ENCODE peak calls at places on chromosomes 1 and 21, in nine cellular contexts. R is GM23338, X is SK-N-MC, T is HepG2, V is GM12892, J is sigmoid colon, L is HL-60, Z is SK-N-SH, B is Panc1. K is an unnamed sample.

GRCh38 chr1:9203623-9204022 is 31.0 kb upstream of the H6PD start:
- DNase-seq in R (no peak), X (no peak), T (no peak), V (no peak), J (no peak), L (no peak), Z (no peak), B (no peak), K (no peak)

GRCh38 chr1:21539933-21540332 is 30.7 kb downstream of the ALPL start:
- DNase-seq in R (peak; percentile 87), X (no peak), T (peak; percentile 31), V (no peak), J (no peak), L (peak; percentile 67), Z (peak; percentile 82), B (no peak), K (no peak)

GRCh38 chr1:226634156-226634588 is 85.6 kb downstream of the STUM start:
- DNase-seq in R (peak; percentile 85), X (no peak), T (peak; percentile 35), V (peak; percentile 79), J (peak; percentile 93), L (peak; percentile 61), Z (peak; percentile 91), B (peak; percentile 35), K (no peak)

GRCh38 chr1:205575294-205575885 is 56.4 kb downstream of the ELK4 start:
- DNase-seq in R (no peak), X (no peak), T (no peak), V (no peak), J (no peak), L (no peak), Z (no peak), B (no peak), K (no peak)

GRCh38 chr1:28915036-28915895 is 897 bp downstream of the EPB41 start:
- DNase-seq in R (peak; percentile 72), X (no peak), T (peak; percentile 45), V (no peak), J (no peak), L (peak; percentile 37), Z (peak; percentile 44), B (no peak), K (no peak)

GRCh38 chr1:160722726-160723125 is 11.1 kb upstream of the CD48 start:
- DNase-seq in R (no peak), X (no peak), T (no peak), V (no peak), J (no peak), L (peak; percentile 54), Z (no peak), B (no peak), K (no peak)

GRCh38 chr1:43442756-43443155 is 11.0 kb downstream of the HYI start:
- DNase-seq in R (no peak), X (no peak), T (no peak), V (no peak), J (peak; percentile 59), L (no peak), Z (no peak), B (no peak), K (no peak)

GRCh38 chr1:238562376-238562775 is 671.7 kb upstream of the ZP4 start:
- DNase-seq in R (no peak), X (no peak), T (no peak), V (no peak), J (no peak), L (no peak), Z (no peak), B (no peak), K (no peak)

GRCh38 chr1:170146861-170147260 is 1.1 kb downstream of the NTMT2 start:
- DNase-seq in R (no peak), X (no peak), T (no peak), V (no peak), J (no peak), L (no peak), Z (no peak), B (no peak), K (no peak)

GRCh38 chr1:145871994-145872411 is 13.1 kb upstream of the PIAS3 start:
- DNase-seq in R (peak; percentile 71), X (no peak), T (no peak), V (no peak), J (peak; percentile 80), L (peak; percentile 75), Z (no peak), B (no peak), K (no peak)

GRCh38 chr1:226110249-226111108 is 48.0 kb downstream of the H3-3A start:
- DNase-seq in R (peak; percentile 59), X (no peak), T (no peak), V (peak; percentile 95), J (peak; percentile 78), L (peak; percentile 45), Z (peak; percentile 92), B (no peak), K (peak; percentile 41)

GRCh38 chr1:187787696-187788095 is 958.9 kb downstream of the PLA2G4A start:
- DNase-seq in R (no peak), X (no peak), T (no peak), V (no peak), J (no peak), L (no peak), Z (no peak), B (no peak), K (no peak)

GRCh38 chr21:36035381-36035791 is 24.9 kb downstream of the SETD4 start:
- DNase-seq in R (peak; percentile 66), X (no peak), T (no peak), V (no peak), J (no peak), L (no peak), Z (peak; percentile 90), B (no peak), K (no peak)

GRCh38 chr1:25610822-25611630 is 5.6 kb upstream of the MAN1C1 start:
- DNase-seq in R (no peak), X (no peak), T (no peak), V (no peak), J (no peak), L (no peak), Z (peak; percentile 54), B (no peak), K (no peak)

GRCh38 chr1:161956097-161956496 is 67.6 kb downstream of the OLFML2B start:
- DNase-seq in R (no peak), X (peak; percentile 85), T (no peak), V (no peak), J (no peak), L (no peak), Z (no peak), B (no peak), K (no peak)

GRCh38 chr1:65904681-65905083 is 112.0 kb downstream of the PDE4B start:
- DNase-seq in R (no peak), X (peak; percentile 30), T (no peak), V (no peak), J (no peak), L (no peak), Z (no peak), B (no peak), K (no peak)

GRCh38 chr1:233240839-233241682 is 54.5 kb downstream of the PCNX2 start:
- DNase-seq in R (peak; percentile 53), X (no peak), T (peak; percentile 8), V (no peak), J (no peak), L (peak; percentile 69), Z (peak; percentile 53), B (peak; percentile 36), K (no peak)

GRCh38 chr21:41236361-41236973 is 68.5 kb downstream of the BACE2 start:
- DNase-seq in R (no peak), X (no peak), T (no peak), V (no peak), J (no peak), L (no peak), Z (no peak), B (no peak), K (no peak)

GRCh38 chr1:116490588-116490987 is 80.2 kb downstream of the CD58 start:
- DNase-seq in R (no peak), X (no peak), T (no peak), V (no peak), J (no peak), L (no peak), Z (no peak), B (no peak), K (no peak)

GRCh38 chr1:99728494-99729235 is 37.8 kb downstream of the FRRS1 start:
- DNase-seq in R (peak; percentile 83), X (no peak), T (peak; percentile 56), V (no peak), J (no peak), L (no peak), Z (peak; percentile 22), B (no peak), K (no peak)

GRCh38 chr1:91699339-91699970 is 186.5 kb downstream of the TGFBR3 start:
- DNase-seq in R (no peak), X (no peak), T (no peak), V (no peak), J (no peak), L (no peak), Z (no peak), B (no peak), K (no peak)
- TF ChIP-seq POLR2AphosphoS5 in R (no peak), X (no peak), T (no peak), V (no peak), J (peak; percentile 49), L (no peak), Z (no peak), B (no peak), K (no peak)

GRCh38 chr1:155131285-155131684 is 3.6 kb downstream of the EFNA1 start:
- DNase-seq in R (no peak), X (no peak), T (no peak), V (no peak), J (peak; percentile 70), L (no peak), Z (no peak), B (no peak), K (no peak)
- TF ChIP-seq POLR2AphosphoS5 in R (no peak), X (no peak), T (peak; percentile 39), V (no peak), J (peak; percentile 27), L (no peak), Z (no peak), B (no peak), K (no peak)

DNA sequence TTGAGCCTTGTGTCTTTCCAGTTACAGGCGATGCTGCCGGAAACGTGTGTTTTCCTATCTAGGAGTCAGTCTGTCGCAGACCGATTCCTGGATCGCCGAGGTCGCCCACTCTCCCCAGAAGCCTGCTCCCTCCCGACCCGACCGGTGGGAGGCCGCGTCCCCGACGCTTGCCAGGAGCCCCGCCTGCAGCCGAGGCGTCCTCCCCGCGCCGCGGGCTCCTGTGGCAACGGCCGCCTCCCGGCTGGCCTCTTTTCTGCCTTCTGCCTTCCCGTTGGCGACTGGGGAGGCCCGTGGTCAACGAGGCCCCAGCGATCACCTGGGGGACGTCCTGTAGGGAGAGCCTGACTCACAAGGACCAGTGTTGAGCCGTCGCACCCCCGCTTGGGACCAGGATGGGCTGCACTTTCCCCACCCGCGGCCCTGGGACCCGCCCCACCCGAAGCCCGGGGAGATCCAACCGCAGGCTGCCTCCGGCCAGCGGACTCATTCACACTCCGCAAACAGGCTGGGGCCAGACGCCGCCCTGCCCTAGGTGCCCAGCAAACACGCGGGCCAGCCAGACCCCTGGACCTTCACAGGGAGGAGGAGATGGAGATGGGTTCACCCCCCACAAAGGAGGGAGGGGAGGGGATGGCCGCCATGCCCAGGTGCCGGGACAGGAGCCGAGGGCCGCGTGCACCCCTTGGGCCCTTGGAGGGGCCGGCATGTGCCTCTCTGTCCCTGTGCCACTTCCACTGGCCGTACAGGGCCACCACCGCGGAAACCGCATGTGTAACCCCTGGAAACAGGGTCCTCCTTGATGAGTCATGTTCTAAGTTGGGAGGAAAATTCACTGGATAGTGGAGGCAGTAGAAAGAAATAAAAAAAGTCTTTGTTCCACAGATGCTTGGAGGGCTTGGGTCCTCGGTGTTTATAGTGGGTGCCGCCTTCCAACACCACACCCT is 7.2 kb upstream of the COL6A1 start:
- DNase-seq in R (peak; percentile 72), X (no peak), T (no peak), V (peak; percentile 54), J (peak; percentile 89), L (no peak), Z (peak; percentile 75), B (no peak), K (no peak)
- TF ChIP-seq POLR2AphosphoS5 in R (no peak), X (no peak), T (no peak), V (no peak), J (no peak), L (no peak), Z (no peak), B (no peak), K (no peak)

GRCh38 chr1:61322008-61322744 is 239.8 kb downstream of the NFIA start:
- DNase-seq in R (no peak), X (no peak), T (no peak), V (no peak), J (no peak), L (no peak), Z (no peak), B (no peak), K (no peak)
- TF ChIP-seq POLR2AphosphoS5 in R (no peak), X (no peak), T (no peak), V (no peak), J (no peak), L (no peak), Z (no peak), B (no peak), K (no peak)